ENCODE peak calls at places on chromosomes 13 and 19, in four cellular contexts. D, N, C and Q are unnamed samples.

GRCh38 chr19:33052352-33052972 is 12.2 kb downstream of the RHPN2 start:
- DNase-seq in D (peak), N (peak), C (no peak), Q (peak)

GRCh38 chr13:113399755-113400149 is 35.8 kb upstream of the GRTP1 start:
- DNase-seq in D (no peak), N (no peak), C (peak), Q (no peak)

GRCh38 chr13:73822671-73823592 is 311.3 kb downstream of the KLF12 start:
- DNase-seq in D (no peak), N (no peak), C (no peak), Q (no peak)

GRCh38 chr13:89497658-89498057 is 1826.5 kb downstream of the SLITRK5 start:
- DNase-seq in D (no peak), N (no peak), C (no peak), Q (no peak)

GRCh38 chr13:101416181-101417042 is at the start of gene NALCN:
- DNase-seq in D (no peak), N (peak), C (peak), Q (no peak)

GRCh38 chr13:44347905-44348304 is 25.7 kb upstream of the SERP2 start:
- DNase-seq in D (peak), N (no peak), C (no peak), Q (no peak)

GRCh38 chr19:771332-771785 is 20.4 kb downstream of the MISP start:
- DNase-seq in D (peak), N (no peak), C (peak), Q (no peak)

GRCh38 chr19:50975766-50976165 is 6.4 kb upstream of the KLK6 start:
- DNase-seq in D (no peak), N (no peak), C (peak), Q (no peak)

GRCh38 chr13:62684359-62684758 is 1268.7 kb upstream of the PCDH20 start:
- DNase-seq in D (no peak), N (no peak), C (no peak), Q (no peak)

GRCh38 chr19:47228168-47228936 is 2.6 kb downstream of the BBC3 start:
- DNase-seq in D (peak), N (peak), C (peak), Q (no peak)

GRCh38 chr13:110312669-110313031 is 5.6 kb downstream of the COL4A2 start:
- DNase-seq in D (peak), N (no peak), C (peak), Q (no peak)

GRCh38 chr13:77779461-77780272 is 82.2 kb downstream of the SLAIN1 start:
- DNase-seq in D (peak), N (peak), C (no peak), Q (peak)

GRCh38 chr13:45674908-45675307 is 27.2 kb upstream of the CBY2 start:
- DNase-seq in D (peak), N (no peak), C (peak), Q (peak)

GRCh38 chr13:39144941-39145533 is 106.8 kb downstream of the NHLRC3 start:
- DNase-seq in D (peak), N (peak), C (peak), Q (peak)

GRCh38 chr13:39144391-39144790 is 106.1 kb downstream of the NHLRC3 start:
- DNase-seq in D (no peak), N (no peak), C (no peak), Q (no peak)

GRCh38 chr13:39149896-39150295 is 111.6 kb downstream of the NHLRC3 start:
- DNase-seq in D (no peak), N (no peak), C (no peak), Q (no peak)

GRCh38 chr13:39148513-39148961 is 110.3 kb downstream of the NHLRC3 start:
- DNase-seq in D (peak), N (no peak), C (peak), Q (peak)
- H3K4me3 ChIP-seq in D (no peak), N (no peak), C (no peak), Q (no peak)

GRCh38 chr19:14575428-14575980 is 3.6 kb upstream of the NDUFB7 start:
- DNase-seq in D (no peak), N (no peak), C (no peak), Q (no peak)
- H3K4me3 ChIP-seq in D (no peak), N (no peak), C (no peak), Q (no peak)

GRCh38 chr19:3361384-3362216 is 4.8 kb upstream of the NFIC start:
- DNase-seq in D (no peak), N (no peak), C (no peak), Q (no peak)
- H3K4me3 ChIP-seq in D (peak), N (peak), C (peak), Q (peak)

GRCh38 chr13:24679686-24680085 is 522 bp upstream of the ATP12A start:
- DNase-seq in D (no peak), N (no peak), C (no peak), Q (no peak)

GRCh38 chr13:24680258-24680920 is at the start of gene ATP12A:
- DNase-seq in D (no peak), N (peak), C (peak), Q (no peak)

GRCh38 chr13:24681930-24682329 is 1.7 kb downstream of the ATP12A start:
- DNase-seq in D (no peak), N (no peak), C (no peak), Q (no peak)

GRCh38 chr13:24682353-24682752 is 2.1 kb downstream of the ATP12A start:
- DNase-seq in D (no peak), N (no peak), C (no peak), Q (no peak)

DNA sequence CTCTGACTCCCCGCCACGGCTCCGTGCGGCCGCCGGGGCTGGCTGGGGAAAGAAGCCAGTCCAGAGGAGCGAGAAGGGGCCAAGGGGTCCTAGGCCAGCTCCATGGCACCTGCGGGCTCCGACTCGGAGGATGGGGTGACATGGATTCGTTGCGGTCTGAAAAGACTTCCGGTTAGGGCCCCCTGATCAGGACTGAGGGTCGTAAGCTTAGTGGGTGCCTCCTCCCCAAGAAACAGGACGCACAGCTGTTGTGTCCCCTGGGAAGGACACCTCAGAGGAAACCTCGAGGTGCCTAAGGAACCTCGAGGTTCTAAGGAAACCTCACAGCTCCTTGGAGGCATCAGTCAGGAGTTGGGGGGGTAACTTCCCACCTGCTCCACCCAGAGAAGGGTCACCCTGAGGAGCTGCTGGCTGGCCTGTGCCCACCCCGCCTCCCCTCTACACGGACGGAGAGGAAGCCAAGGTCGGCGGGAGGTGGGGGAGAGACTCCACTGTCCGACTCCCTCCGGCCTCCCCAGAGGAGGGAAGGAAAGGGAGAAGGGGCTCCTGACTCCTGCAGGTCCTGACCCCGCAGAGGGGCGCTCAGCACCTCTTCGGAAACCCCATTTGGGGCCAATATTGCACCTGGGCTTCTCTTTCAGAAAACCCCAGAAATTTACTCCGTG is 845 bp downstream of the ATP12A start:
- DNase-seq in D (no peak), N (no peak), C (no peak), Q (no peak)
- H3K4me3 ChIP-seq in D (no peak), N (no peak), C (no peak), Q (peak)

GRCh38 chr19:48616491-48617056 is 1.7 kb upstream of the FAM83E start:
- DNase-seq in D (no peak), N (no peak), C (no peak), Q (no peak)
- H3K4me3 ChIP-seq in D (no peak), N (no peak), C (peak), Q (no peak)

GRCh38 chr19:15194938-15195337 is 5.9 kb downstream of the NOTCH3 start:
- DNase-seq in D (peak), N (no peak), C (peak), Q (no peak)
- H3K4me3 ChIP-seq in D (no peak), N (no peak), C (peak), Q (no peak)